ENCODE peak calls at places on chromosomes 5 and 9, in six cellular contexts. K is A549, N is neural progenitor cell, L is GM12878, O is mammary epithelial cell, I is MM.1S. V is an unnamed sample.

GRCh38 chr9:116959775-116960174 is 272.7 kb downstream of the TRIM32 start:
- DNase-seq in K (no peak), N (peak), L (no peak), O (no peak), I (no peak), V (no peak)

GRCh38 chr9:2119490-2120046 is 104.4 kb downstream of the SMARCA2 start:
- DNase-seq in K (no peak), N (no peak), L (no peak), O (no peak), I (no peak), V (no peak)

GRCh38 chr5:180330810-180331646 is 22.1 kb downstream of the GFPT2 start:
- DNase-seq in K (peak), N (no peak), L (no peak), O (peak), I (no peak), V (no peak)

GRCh38 chr5:179185256-179186091 is 125.3 kb downstream of the ZNF354C start:
- DNase-seq in K (no peak), N (no peak), L (no peak), O (no peak), I (no peak), V (no peak)

GRCh38 chr5:113052041-113052795 is 75.6 kb downstream of the DCP2 start:
- DNase-seq in K (no peak), N (no peak), L (no peak), O (no peak), I (no peak), V (no peak)

GRCh38 chr9:35470894-35471293 is 19.0 kb upstream of the RUSC2 start:
- DNase-seq in K (no peak), N (no peak), L (no peak), O (peak), I (no peak), V (no peak)

GRCh38 chr5:107381189-107381856 is 289.4 kb downstream of the EFNA5 start:
- DNase-seq in K (peak), N (no peak), L (no peak), O (peak), I (no peak), V (no peak)

GRCh38 chr5:65203746-65204145 is 278.0 kb downstream of the ADAMTS6 start:
- DNase-seq in K (no peak), N (no peak), L (no peak), O (peak), I (no peak), V (no peak)

GRCh38 chr9:133285252-133285775 is 10.3 kb upstream of the ABO start:
- DNase-seq in K (no peak), N (no peak), L (no peak), O (no peak), I (no peak), V (no peak)

GRCh38 chr5:95930541-95930940 is 31.1 kb downstream of the ELL2 start:
- DNase-seq in K (no peak), N (no peak), L (no peak), O (no peak), I (no peak), V (no peak)

GRCh38 chr9:110443146-110443877 is 105.6 kb upstream of the TXNDC8 start:
- DNase-seq in K (no peak), N (no peak), L (no peak), O (peak), I (no peak), V (no peak)

GRCh38 chr5:76544268-76544926 is 78.8 kb downstream of the F2RL2 start:
- DNase-seq in K (peak), N (peak), L (peak), O (peak), I (peak), V (peak)

GRCh38 chr9:133873006-133873780 is 118.9 kb downstream of the VAV2 start:
- DNase-seq in K (no peak), N (no peak), L (no peak), O (peak), I (no peak), V (no peak)

GRCh38 chr5:54679686-54680085 is 162.1 kb downstream of the SNX18 start:
- DNase-seq in K (no peak), N (no peak), L (no peak), O (no peak), I (no peak), V (no peak)

GRCh38 chr9:18056269-18056992 is 417.5 kb upstream of the ADAMTSL1 start:
- DNase-seq in K (no peak), N (no peak), L (no peak), O (no peak), I (no peak), V (no peak)

GRCh38 chr9:10050016-10050415 is 562.8 kb downstream of the PTPRD start:
- DNase-seq in K (no peak), N (no peak), L (no peak), O (peak), I (no peak), V (no peak)

GRCh38 chr5:80255425-80255751 is 460 bp downstream of the SERINC5 start:
- DNase-seq in K (peak), N (peak), L (no peak), O (peak), I (peak), V (peak)

GRCh38 chr5:119470851-119471451 is 18.7 kb downstream of the HSD17B4 start:
- DNase-seq in K (no peak), N (peak), L (no peak), O (peak), I (peak), V (peak)

GRCh38 chr9:111034573-111035539 is 3.4 kb downstream of the LPAR1 start:
- DNase-seq in K (no peak), N (no peak), L (no peak), O (no peak), I (no peak), V (no peak)

GRCh38 chr5:146130440-146131045 is 25.2 kb upstream of the PLAC8L1 start:
- DNase-seq in K (no peak), N (peak), L (no peak), O (peak), I (peak), V (peak)

GRCh38 chr9:81028504-81028903 is 660.8 kb downstream of the TLE1 start:
- DNase-seq in K (peak), N (no peak), L (no peak), O (peak), I (no peak), V (no peak)

GRCh38 chr5:35853652-35854051 is 3.0 kb upstream of the IL7R start:
- DNase-seq in K (no peak), N (no peak), L (no peak), O (no peak), I (no peak), V (no peak)

GRCh38 chr9:33129886-33130284 is 37.3 kb downstream of the B4GALT1 start:
- DNase-seq in K (no peak), N (no peak), L (no peak), O (no peak), I (no peak), V (no peak)

GRCh38 chr5:156707750-156708149 is 142.3 kb upstream of the PPP1R2B start:
- DNase-seq in K (no peak), N (no peak), L (no peak), O (no peak), I (no peak), V (no peak)

GRCh38 chr5:134223406-134224251 is 2.2 kb downstream of the PPP2CA start:
- DNase-seq in K (no peak), N (no peak), L (no peak), O (no peak), I (no peak), V (no peak)

GRCh38 chr9:69035438-69036316 is at the start of gene FXN:
- DNase-seq in K (peak), N (peak), L (peak), O (peak), I (peak), V (peak)

GRCh38 chr9:35136866-35137265 is 21.2 kb upstream of the ATOSB start:
- DNase-seq in K (no peak), N (no peak), L (no peak), O (no peak), I (no peak), V (no peak)

GRCh38 chr9:4662989-4663792 is 1.1 kb downstream of the PLPP6 start:
- DNase-seq in K (no peak), N (peak), L (no peak), O (no peak), I (no peak), V (no peak)

GRCh38 chr9:107478805-107479204 is 10.8 kb downstream of the KLF4 start:
- DNase-seq in K (no peak), N (no peak), L (no peak), O (no peak), I (no peak), V (no peak)

GRCh38 chr9:107484117-107484723 is 5.3 kb downstream of the KLF4 start:
- DNase-seq in K (peak), N (peak), L (peak), O (peak), I (peak), V (peak)

GRCh38 chr9:107483666-107484065 is 5.9 kb downstream of the KLF4 start:
- DNase-seq in K (no peak), N (no peak), L (no peak), O (no peak), I (no peak), V (no peak)

GRCh38 chr9:107480386-107480789 is 9.2 kb downstream of the KLF4 start:
- DNase-seq in K (peak), N (no peak), L (no peak), O (peak), I (peak), V (no peak)

GRCh38 chr9:107481035-107481434 is 8.5 kb downstream of the KLF4 start:
- DNase-seq in K (peak), N (no peak), L (no peak), O (no peak), I (peak), V (no peak)
- TF ChIP-seq CTCF in K (peak), N (peak), L (no peak), O (no peak), I (peak), V (peak)

GRCh38 chr9:99103054-99103453 is 1.9 kb upstream of the TGFBR1 start:
- DNase-seq in K (peak), N (no peak), L (no peak), O (no peak), I (no peak), V (no peak)
- H3K4me2 ChIP-seq in K (peak), N (no peak), L (no peak), O (no peak), I (no peak), V (no peak)

DNA sequence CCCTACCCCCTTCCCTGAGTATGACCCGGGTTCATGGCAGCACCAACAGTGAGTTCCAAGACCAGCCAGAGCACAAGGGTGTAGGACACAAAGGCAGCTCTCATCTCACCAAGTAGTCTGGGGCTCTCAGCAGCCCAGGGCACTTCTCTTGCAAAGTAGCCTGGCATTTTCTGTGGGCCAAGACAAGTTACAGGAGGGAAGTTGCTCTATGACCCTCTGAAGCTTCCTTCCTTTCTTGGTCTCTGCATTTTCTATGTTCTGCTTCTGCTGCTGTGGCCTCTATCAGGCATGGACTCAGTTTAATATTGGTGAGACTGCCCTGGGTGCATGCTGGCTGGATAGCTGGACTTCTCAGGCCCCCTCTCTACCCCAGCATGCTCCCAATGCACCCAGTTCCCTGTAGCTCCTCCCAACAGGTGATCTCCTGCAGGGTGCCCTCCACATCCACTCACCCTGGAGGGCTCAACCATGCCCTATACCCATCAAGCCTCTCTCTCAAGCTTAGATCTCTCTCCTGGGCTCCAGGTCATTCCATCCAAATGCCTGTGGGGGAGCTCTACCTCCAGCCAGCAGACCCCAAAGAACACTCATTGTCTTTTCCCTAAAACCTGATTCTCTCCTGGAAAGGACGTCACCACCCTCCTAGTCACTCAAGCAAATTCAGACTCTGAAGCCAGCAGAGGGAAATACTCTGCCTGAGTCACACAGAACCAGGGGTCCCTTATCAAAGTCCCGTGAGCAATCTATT is 13.9 kb downstream of the TBC1D2 start:
- DNase-seq in K (no peak), N (peak), L (no peak), O (no peak), I (no peak), V (no peak)
- TF ChIP-seq CTCF in K (no peak), N (peak), L (no peak), O (no peak), I (no peak), V (peak)

DNA sequence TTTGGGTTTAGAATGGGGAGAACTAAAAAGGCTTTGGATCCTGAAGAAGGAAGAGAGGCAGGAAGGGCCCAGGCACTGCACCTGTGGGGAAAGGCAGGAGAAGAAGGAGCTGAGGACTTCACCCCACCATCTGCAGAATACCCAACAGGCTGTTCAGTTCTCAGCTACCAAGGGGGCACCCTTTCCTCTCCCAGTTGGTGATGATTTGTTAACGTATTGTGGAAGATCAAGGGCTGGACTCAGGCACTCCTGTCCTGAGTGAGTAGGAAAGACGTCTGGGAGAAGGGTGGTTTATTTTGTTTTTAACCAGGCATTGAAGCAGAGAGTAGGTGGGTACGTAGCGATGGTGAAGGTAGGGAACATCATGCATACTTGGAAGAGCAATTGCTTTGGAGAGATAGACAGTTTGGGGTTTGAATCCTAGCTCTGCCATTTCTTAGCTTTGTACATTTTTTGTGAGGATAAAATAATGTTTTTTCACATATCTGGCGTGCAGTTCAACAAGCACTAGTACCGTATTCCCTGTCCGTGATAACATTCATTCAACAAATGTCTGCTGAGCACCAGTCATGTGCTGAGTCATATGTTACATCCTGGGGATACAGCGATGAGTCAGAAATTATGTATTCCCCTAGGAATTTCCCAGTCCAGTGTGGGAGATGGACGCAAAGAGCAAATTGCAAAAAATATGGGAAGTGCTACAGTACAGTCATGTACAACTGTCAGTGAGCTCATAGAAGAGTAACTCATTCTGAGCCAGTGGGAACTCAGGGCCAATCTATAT is 2.1 kb downstream of the MSANTD3 start:
- DNase-seq in K (peak), N (no peak), L (no peak), O (peak), I (no peak), V (no peak)
- H3K4me2 ChIP-seq in K (peak), N (peak), L (peak), O (peak), I (peak), V (peak)

GRCh38 chr9:7180247-7180646 is 422.5 kb downstream of the KDM4C start:
- DNase-seq in K (no peak), N (peak), L (no peak), O (no peak), I (no peak), V (no peak)

GRCh38 chr9:7185612-7186011 is 427.8 kb downstream of the KDM4C start:
- DNase-seq in K (peak), N (peak), L (no peak), O (peak), I (no peak), V (no peak)

DNA sequence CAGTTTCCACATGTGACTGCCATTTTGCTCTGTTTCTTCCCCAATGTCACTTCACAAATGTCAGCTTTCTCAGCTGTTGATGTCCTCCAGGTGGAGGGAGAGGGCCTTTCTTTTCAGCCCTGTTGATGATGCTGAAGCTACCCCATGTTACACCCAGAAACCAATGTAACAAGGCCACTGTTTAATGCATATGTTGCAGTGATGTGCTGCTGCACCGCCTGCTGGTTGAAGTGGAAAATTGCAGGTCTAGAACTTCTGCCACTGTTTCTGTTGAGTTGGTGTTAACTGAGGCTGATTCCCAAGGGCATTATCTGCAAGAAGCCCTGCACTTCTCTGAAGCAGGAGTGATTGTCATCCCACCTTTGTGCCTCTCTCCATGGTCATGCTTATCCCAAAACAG is 428.4 kb downstream of the KDM4C start:
- DNase-seq in K (no peak), N (peak), L (no peak), O (peak), I (peak), V (peak)
- TF ChIP-seq CTCF in K (peak), N (peak), L (peak), O (peak), I (peak), V (peak)

GRCh38 chr5:528625-529511 is 4.6 kb upstream of the SLC9A3 start:
- DNase-seq in K (no peak), N (no peak), L (no peak), O (no peak), I (peak), V (no peak)
- H3K4me2 ChIP-seq in K (no peak), N (peak), L (peak), O (no peak), I (peak), V (no peak)

DNA sequence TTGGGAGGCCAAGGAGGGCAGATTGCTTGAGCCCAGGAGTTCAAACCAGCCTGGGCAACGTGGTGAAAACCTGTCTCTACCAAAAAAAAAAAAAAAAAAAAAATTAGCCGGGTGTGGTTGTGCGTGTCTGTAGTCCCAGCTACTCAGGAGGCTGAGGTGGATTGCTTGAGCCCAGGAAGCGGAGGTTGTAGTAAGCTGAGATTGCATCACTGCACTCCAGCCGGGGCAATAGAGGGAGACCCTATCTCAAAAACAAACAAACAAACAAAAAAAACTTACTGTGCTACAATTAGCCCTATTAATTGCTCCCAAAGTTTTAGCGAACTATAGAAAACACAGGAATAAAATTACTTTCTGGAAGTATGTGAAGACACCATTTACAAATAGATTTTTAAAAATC is 67.6 kb downstream of the ANKHD1 start:
- DNase-seq in K (no peak), N (no peak), L (no peak), O (no peak), I (no peak), V (no peak)
- TF ChIP-seq CTCF in K (no peak), N (no peak), L (no peak), O (no peak), I (no peak), V (no peak)

GRCh38 chr5:114909424-114909823 is 260.3 kb downstream of the TRIM36 start:
- DNase-seq in K (no peak), N (no peak), L (no peak), O (no peak), I (no peak), V (no peak)

DNA sequence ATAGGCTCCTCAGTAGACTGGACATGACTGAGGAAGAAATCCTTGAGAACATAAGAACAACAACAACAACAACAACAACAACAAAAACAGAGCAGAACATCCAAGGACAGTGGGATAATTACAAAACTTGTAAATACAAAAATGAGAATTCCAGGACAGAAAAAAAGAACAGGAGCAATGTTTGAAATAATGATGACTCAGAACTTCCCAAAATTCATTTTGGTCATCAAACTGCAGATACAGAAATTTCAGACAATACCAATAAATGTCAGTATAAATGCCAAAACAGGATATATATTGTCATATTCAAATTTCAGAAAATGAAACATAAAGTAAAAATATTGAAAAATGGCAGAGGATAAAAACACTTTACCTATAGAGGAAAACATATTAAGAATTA is 259.0 kb downstream of the TRIM36 start:
- DNase-seq in K (no peak), N (no peak), L (no peak), O (no peak), I (no peak), V (no peak)
- H3K4me2 ChIP-seq in K (no peak), N (no peak), L (no peak), O (no peak), I (no peak), V (no peak)

V was measured in OCI-LY7.